ENCODE peak calls at places on chromosomes 13 and 19, in eight cellular contexts. O is neural progenitor cell; C is endodermal cell; G is tibial nerve; W is CD8-positive, alpha-beta memory T cell; V is IMR-90; D is DND-41; P is mammary epithelial cell. N is an unnamed sample.

GRCh38 chr13:98447881-98448641 is 128.8 kb downstream of the STK24 start:
- DNase-seq in V (no peak), P (no peak), C (peak; percentile 92), O (peak; percentile 90), D (no peak), G (no peak), W (no peak), N (no peak)

GRCh38 chr13:22848539-22849052 is 332.2 kb upstream of the SGCG start:
- DNase-seq in O (peak; percentile 71), C (peak; percentile 81), P (no peak), V (no peak), G (no peak), W (no peak), D (no peak), N (no peak)

GRCh38 chr19:52809801-52810200 is 11.6 kb downstream of the ZNF28 start:
- DNase-seq in V (no peak), W (no peak), G (no peak), C (no peak), P (no peak), D (no peak), O (no peak), N (no peak)

GRCh38 chr13:112603641-112604220 is 15.8 kb upstream of the TUBGCP3 start:
- DNase-seq in C (no peak), O (no peak), P (no peak), D (no peak), W (no peak), G (no peak), V (peak; percentile 31), N (no peak)

GRCh38 chr13:20192470-20193141 is at the start of gene GJB2:
- DNase-seq in W (no peak), V (no peak), D (peak; percentile 25), G (no peak), C (peak; percentile 69), P (peak; percentile 32), O (peak; percentile 49), N (no peak)

GRCh38 chr13:72205773-72206172 is 338.8 kb upstream of the DACH1 start:
- DNase-seq in V (no peak), G (no peak), O (no peak), D (no peak), W (no peak), P (peak; percentile 81), C (no peak), N (no peak)

GRCh38 chr19:55172741-55173140 is 6.3 kb upstream of the DNAAF3 start:
- DNase-seq in G (no peak), O (no peak), V (peak; percentile 75), C (peak; percentile 55), W (no peak), P (peak; percentile 36), D (no peak), N (no peak)

GRCh38 chr19:39818626-39819097 is 15.3 kb downstream of the DYRK1B start:
- DNase-seq in G (no peak), D (no peak), W (no peak), O (no peak), C (no peak), V (no peak), P (no peak), N (no peak)

GRCh38 chr13:96011291-96011875 is 41.8 kb downstream of the UGGT2 start:
- DNase-seq in G (no peak), W (no peak), C (no peak), D (no peak), V (peak; percentile 53), O (no peak), P (no peak), N (no peak)

GRCh38 chr19:14632286-14632685 is 42.4 kb downstream of the ADGRE3 start:
- DNase-seq in W (no peak), P (peak; percentile 31), V (peak; percentile 15), C (peak; percentile 75), G (no peak), O (no peak), D (peak; percentile 20), N (no peak)

GRCh38 chr19:31253816-31254551 is 95.3 kb downstream of the TSHZ3 start:
- DNase-seq in V (peak; percentile 47), D (no peak), W (no peak), C (no peak), O (no peak), G (no peak), P (peak; percentile 86), N (no peak)

DNA sequence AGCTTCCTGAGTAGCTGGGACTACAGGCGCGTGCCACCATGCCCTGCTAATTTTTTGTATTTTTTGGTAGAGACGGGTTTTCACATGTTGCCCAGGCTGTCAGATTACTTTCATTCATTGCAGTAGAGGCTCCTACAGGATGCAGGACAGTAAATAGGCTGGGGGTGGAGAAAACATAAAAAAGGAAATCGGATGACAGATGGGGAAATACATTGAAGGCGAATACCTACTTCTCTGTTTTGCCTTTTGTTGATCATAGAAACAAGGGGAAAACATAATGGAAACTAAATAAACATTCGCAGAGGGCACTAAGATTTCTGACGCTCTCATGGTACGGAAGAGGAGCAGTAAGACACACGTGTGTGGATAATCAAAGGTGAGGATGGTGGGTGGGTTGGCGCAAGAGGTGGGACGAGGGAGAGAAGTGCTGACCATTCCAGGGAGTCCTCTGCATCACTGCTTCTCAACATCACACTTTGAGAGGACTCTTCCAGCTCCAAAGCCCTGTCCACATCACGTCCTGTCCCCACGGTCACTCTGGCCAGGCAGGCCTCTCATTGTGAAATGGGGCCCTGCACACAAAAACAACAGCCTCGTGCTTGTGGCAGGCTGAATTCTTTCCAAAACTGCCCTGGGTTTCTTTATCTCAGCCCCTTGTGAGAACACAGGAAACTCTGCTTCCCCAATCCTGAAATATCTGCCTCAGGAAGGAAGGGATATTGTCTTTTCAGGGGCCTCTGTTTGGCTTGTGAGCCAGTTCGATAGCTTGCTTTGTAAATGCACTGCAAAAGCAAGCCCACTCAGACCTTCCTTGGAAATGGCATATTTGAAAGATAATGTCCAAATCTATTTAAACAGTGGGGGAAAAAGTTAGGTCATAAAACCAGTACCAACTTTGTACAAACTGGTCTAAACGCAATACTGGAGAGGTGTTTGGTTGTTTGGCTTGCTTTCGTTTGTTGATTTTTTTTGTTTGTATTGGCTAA is 188.5 kb downstream of the FOXO1 start:
- DNase-seq in G (peak; percentile 44), W (no peak), D (no peak), V (no peak), P (no peak), C (no peak), O (peak; percentile 18), N (no peak)
- H3K27ac ChIP-seq in G (peak overlapping the region; percentile 74), W (no peak overlapping the region), D (no peak overlapping the region), V (no peak overlapping the region), P (no peak overlapping the region), C (peak overlapping the region; percentile 61), O (no peak overlapping the region), N (peak overlapping the region; percentile 40)

GRCh38 chr19:6217752-6218403 is 61.9 kb downstream of the MLLT1 start:
- DNase-seq in C (no peak), W (no peak), O (no peak), D (no peak), P (no peak), V (no peak), G (no peak), N (no peak)
- H3K4me1 ChIP-seq in C (peaks cover 15% of the 10 kb centered on the region), W (no peaks in the 10 kb centered on the region), O (peaks cover 19% of the 10 kb centered on the region), D (no peaks in the 10 kb centered on the region), P (peaks cover 14% of the 10 kb centered on the region), V (peaks cover 16% of the 10 kb centered on the region), G (peaks cover 36% of the 10 kb centered on the region), N (peaks cover 38% of the 10 kb centered on the region)

DNA sequence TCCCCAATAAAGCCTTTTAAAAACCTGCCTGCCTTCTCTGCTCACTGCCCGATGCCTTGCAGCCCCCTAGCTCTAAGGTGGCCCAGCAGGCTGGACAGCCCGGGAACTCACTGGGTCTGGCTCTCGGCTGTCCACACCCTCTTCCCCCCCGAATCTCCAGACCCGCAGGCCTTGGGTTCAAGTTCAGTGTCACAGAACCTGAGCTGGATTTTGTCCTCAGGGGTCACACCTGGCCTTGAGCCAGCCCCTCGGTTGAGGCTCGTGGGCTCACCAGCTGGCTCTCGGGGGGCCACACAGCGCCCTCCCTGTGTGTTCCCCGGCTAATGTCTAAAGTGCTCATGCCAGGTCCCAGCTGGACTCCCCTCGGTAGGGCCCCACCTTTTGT is 6.7 kb downstream of the PNKP start:
- DNase-seq in C (no peak), V (no peak), D (no peak), G (peak; percentile 13), P (no peak), O (no peak), W (no peak), N (no peak)
- H3K27ac ChIP-seq in C (peak overlapping the region; percentile 38), V (no peak overlapping the region), D (no peak overlapping the region), G (peak overlapping the region; percentile 76), P (no peak overlapping the region), O (no peak overlapping the region), W (no peak overlapping the region), N (peak overlapping the region; percentile 33)

GRCh38 chr13:59914556-59914955 is 249.2 kb downstream of the DIAPH3 start:
- DNase-seq in P (no peak), V (peak; percentile 68), W (no peak), D (no peak), G (no peak), O (no peak), C (no peak), N (no peak)

DNA sequence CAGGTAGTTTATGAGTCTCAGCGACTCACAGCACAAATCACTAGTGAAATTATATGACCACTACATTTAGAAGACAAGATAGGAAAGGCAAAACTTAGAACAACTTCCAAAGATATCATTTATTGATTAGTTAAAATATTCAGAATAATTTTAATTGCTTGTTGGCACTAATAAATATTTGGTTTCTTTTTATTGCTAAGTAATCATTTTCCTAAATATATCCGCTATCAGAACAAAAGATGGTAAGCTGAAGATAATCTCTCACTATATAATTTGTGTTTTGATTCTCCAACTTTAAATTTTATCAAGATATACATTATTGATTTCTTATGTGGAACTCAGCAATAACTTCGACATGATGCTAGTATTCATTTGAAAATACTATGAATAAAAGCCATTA is 248.5 kb downstream of the DIAPH3 start:
- DNase-seq in V (no peak), C (no peak), W (no peak), O (no peak), P (no peak), D (no peak), G (no peak), N (no peak)
- H3K4me1 ChIP-seq in V (no peaks in the 10 kb centered on the region), C (no peaks in the 10 kb centered on the region), W (no peaks in the 10 kb centered on the region), O (no peaks in the 10 kb centered on the region), P (no peaks in the 10 kb centered on the region), D (no peaks in the 10 kb centered on the region), G (no peaks in the 10 kb centered on the region), N (no peaks in the 10 kb centered on the region)

GRCh38 chr19:35107541-35107939 is 8.1 kb upstream of the FXYD3 start:
- DNase-seq in C (no peak), O (no peak), V (no peak), P (peak; percentile 97), D (no peak), W (no peak), G (peak; percentile 57), N (no peak)
- H3K27ac ChIP-seq in C (no peak overlapping the region), O (no peak overlapping the region), V (no peak overlapping the region), P (peak overlapping the region; percentile 82), D (no peak overlapping the region), W (no peak overlapping the region), G (peak overlapping the region; percentile 90), N (peak overlapping the region; percentile 87)

DNA sequence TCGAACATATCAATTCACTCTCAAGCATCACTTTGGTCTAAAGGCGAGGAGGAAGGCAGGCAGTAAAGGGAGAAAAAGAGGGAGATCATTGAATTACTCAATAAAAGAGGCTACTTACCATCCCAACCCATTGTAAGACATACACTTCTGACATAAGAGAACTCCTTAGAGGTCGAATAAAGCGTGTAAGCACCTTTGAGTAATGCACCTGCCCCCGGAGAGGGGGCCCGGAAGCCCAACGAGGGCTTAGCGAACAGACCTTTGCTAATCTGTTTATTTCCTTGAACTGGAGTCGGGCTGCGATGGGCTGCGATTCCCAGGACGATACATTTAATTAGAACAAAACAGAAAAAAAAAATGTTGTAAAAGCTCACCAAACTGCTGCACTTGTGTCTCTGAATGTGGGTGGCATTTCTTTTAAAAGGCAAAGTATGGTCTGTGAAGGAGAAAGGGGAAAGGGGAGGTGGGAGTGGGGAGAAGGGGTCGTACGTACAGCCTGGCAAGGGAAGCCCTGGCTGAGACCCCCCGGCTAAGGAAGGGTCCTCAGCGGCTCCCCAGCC is 3.0 kb downstream of the ZC3H4 start:
- DNase-seq in O (peak; percentile 38), G (no peak), D (peak; percentile 55), W (no peak), V (no peak), C (no peak), P (peak; percentile 24), N (no peak)
- H3K4me1 ChIP-seq in O (peaks cover 27% of the 10 kb centered on the region), G (peaks cover 46% of the 10 kb centered on the region), D (peaks cover 51% of the 10 kb centered on the region), W (peaks cover 57% of the 10 kb centered on the region), V (peaks cover 25% of the 10 kb centered on the region), C (peaks cover 2% of the 10 kb centered on the region), P (peaks cover 38% of the 10 kb centered on the region), N (peaks cover 25% of the 10 kb centered on the region)